ENCODE peak calls at places on chromosomes 1 and 21, in ten cellular contexts. K, M, T, L, W, E, B, F, P and Q are unnamed samples.

GRCh38 chr1:4394366-4394765 is 260.0 kb upstream of the AJAP1 start:
- DNase-seq in K (no peak), M (no peak), T (no peak), L (no peak), W (no peak), E (no peak), B (no peak), F (no peak), P (no peak), Q (no peak)

GRCh38 chr21:44199448-44199847 is 41.3 kb downstream of the ICOSLG start:
- DNase-seq in K (no peak), M (no peak), T (no peak), L (no peak), W (no peak), E (no peak), B (no peak), F (no peak), P (no peak), Q (no peak)

GRCh38 chr21:46431448-46431847 is 27.2 kb upstream of the DIP2A start:
- DNase-seq in K (no peak), M (no peak), T (no peak), L (no peak), W (no peak), E (no peak), B (no peak), F (no peak), P (no peak), Q (no peak)

GRCh38 chr1:14535619-14536355 is 62.7 kb upstream of the KAZN start:
- DNase-seq in K (no peak), M (no peak), T (no peak), L (no peak), W (no peak), E (no peak), B (no peak), F (no peak), P (no peak), Q (no peak)

GRCh38 chr1:180974236-180974635 is 48.4 kb downstream of the STX6 start:
- DNase-seq in K (no peak), M (no peak), T (no peak), L (no peak), W (no peak), E (no peak), B (no peak), F (no peak), P (no peak), Q (no peak)

GRCh38 chr1:180288894-180289293 is 58.8 kb downstream of the LHX4 start:
- DNase-seq in K (no peak), M (no peak), T (no peak), L (no peak), W (no peak), E (no peak), B (no peak), F (no peak), P (no peak), Q (no peak)

GRCh38 chr1:32321712-32322291 is 14.2 kb downstream of the MARCKSL1 start:
- DNase-seq in K (no peak), M (peak), T (no peak), L (no peak), W (peak), E (no peak), B (no peak), F (no peak), P (no peak), Q (no peak)

GRCh38 chr1:20699558-20699957 is 18.2 kb downstream of the KIF17 start:
- DNase-seq in K (no peak), M (no peak), T (no peak), L (no peak), W (no peak), E (no peak), B (no peak), F (no peak), P (no peak), Q (no peak)

GRCh38 chr21:39788383-39788782 is 43.4 kb downstream of the IGSF5 start:
- DNase-seq in K (no peak), M (peak), T (peak), L (peak), W (peak), E (no peak), B (peak), F (peak), P (peak), Q (no peak)
- TF ChIP-seq CTCF in K (no peak), M (peak), T (peak), L (peak), W (peak), E (no peak), B (peak), F (peak), P (peak), Q (no peak)

DNA sequence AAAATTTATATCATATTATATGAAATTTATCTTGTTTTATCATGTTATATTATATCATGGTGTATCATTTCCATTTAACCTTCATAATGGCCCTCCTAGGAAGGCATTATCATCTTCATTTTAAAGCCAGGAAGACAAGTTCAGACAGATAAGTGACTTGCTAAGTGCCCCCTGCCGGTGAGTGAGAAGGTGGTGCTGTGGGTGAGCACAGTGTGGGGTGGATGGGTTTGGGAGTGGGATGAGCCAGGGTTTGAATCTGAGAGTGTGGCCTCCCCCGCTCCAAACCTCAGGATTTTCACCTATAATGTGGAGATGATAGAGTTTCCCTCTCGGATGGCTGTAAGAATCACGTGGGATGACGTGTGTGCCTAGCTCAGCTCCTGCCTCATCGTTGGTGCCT is 108.7 kb upstream of the IGSF21 start:
- DNase-seq in K (no peak), M (no peak), T (no peak), L (no peak), W (peak), E (peak), B (peak), F (no peak), P (peak), Q (no peak)
- TF ChIP-seq CTCF in K (peak), M (no peak), T (peak), L (peak), W (no peak), E (peak), B (peak), F (peak), P (no peak), Q (no peak)

GRCh38 chr1:169797281-169797680 is 2.6 kb upstream of the METTL18 start:
- DNase-seq in K (no peak), M (no peak), T (no peak), L (no peak), W (no peak), E (no peak), B (no peak), F (no peak), P (no peak), Q (no peak)

GRCh38 chr1:169793730-169794129 is 977 bp downstream of the METTL18 start:
- DNase-seq in K (no peak), M (no peak), T (no peak), L (no peak), W (no peak), E (no peak), B (no peak), F (no peak), P (no peak), Q (no peak)

GRCh38 chr1:169795687-169796086 is 980 bp upstream of the METTL18 start:
- DNase-seq in K (no peak), M (no peak), T (no peak), L (no peak), W (peak), E (peak), B (no peak), F (no peak), P (no peak), Q (no peak)

GRCh38 chr1:169796411-169796810 is 1.7 kb upstream of the METTL18 start:
- DNase-seq in K (no peak), M (no peak), T (no peak), L (no peak), W (no peak), E (peak), B (no peak), F (no peak), P (no peak), Q (no peak)

DNA sequence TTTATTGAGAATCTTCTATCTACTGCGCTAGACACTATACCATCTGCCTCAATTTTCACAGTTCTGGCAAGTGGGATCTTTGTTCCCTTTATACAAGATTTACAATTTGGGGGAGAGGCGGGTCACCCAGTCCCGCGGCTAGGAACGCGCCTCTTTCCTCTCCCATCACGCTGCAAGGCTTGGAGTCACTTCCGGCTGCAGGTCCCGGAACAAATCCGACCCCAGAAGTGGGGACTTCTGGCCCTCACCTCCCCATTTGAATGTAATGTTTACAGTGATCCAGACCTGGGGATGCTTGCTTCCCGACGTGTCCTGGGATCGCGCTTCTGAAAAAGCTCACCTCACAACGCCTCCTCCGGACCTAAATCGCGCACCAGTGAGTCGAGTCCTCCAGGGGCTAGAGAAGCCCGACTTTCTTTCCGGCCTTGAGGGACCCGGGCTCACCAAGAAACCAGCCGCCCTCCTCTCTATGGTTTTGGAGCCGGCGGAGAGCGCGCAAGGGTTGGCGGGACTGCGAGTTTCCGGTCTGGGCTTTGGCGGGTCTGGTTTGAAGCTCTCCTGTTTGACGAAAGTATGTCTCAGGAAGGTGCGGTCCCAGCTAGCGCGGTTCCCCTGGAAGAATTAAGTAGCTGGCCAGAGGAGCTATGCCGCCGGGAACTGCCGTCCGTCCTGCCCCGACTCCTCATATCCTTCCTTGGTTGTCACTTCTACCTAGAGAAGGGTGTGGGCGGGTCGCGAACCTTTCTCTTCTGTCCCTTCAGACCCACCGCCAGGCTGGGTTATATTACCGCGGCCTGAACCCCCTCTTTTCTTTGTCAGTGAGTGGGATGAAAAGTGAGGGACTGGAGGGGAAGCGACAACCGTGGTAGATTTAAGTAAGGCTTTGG is at the start of gene METTL18:
- DNase-seq in K (peak), M (peak), T (peak), L (peak), W (peak), E (peak), B (peak), F (peak), P (peak), Q (peak)
- TF ChIP-seq CTCF in K (peak), M (no peak), T (peak), L (no peak), W (no peak), E (no peak), B (no peak), F (peak), P (no peak), Q (no peak)

DNA sequence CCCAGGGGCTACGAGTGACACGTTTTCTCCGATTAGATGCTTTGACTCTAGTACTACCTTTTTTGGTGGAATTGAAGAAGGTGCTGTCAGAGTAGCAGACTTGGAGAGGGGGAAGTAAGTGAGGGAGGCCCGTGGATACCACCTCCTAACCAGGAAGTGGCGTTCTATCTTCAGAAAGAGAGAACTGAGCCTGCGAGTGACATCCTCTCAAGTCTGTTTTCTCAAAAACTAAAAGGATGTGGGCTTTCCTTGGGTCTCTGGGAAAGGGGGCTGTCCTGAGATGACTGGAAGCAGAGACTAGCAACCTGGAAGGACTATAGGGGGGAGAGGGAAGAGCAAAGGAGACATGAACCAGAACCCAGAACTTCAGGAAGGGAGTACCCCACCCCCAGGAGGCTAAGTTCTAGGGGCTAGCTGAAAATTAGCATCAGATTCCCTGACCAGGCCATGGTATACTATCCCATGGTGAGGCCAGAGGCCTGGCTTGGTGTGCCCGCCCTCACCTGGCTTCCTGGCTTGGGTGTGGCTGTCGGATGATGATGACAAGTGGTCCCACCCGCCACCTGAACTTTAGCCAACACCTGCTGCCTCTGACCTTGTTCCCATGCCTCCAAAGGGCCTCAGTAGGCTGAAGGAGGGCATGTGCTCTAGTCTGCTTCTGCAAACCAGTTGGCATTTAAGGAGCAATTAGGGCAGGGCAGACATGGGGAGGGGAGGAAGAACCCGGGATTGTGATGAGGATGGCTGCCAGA is 49.1 kb downstream of the ATP2B4 start:
- DNase-seq in K (no peak), M (no peak), T (no peak), L (no peak), W (no peak), E (peak), B (no peak), F (no peak), P (no peak), Q (no peak)
- TF ChIP-seq CTCF in K (no peak), M (no peak), T (no peak), L (no peak), W (no peak), E (no peak), B (no peak), F (no peak), P (no peak), Q (no peak)

GRCh38 chr21:38831526-38832467 is 26.1 kb downstream of the ETS2 start:
- DNase-seq in K (peak), M (peak), T (peak), L (no peak), W (peak), E (peak), B (peak), F (no peak), P (no peak), Q (no peak)

GRCh38 chr21:38830667-38831525 is 25.2 kb downstream of the ETS2 start:
- DNase-seq in K (no peak), M (no peak), T (no peak), L (no peak), W (no peak), E (no peak), B (no peak), F (no peak), P (no peak), Q (no peak)

GRCh38 chr21:38834725-38835124 is 29.0 kb downstream of the ETS2 start:
- DNase-seq in K (no peak), M (no peak), T (no peak), L (no peak), W (no peak), E (no peak), B (no peak), F (no peak), P (no peak), Q (no peak)

GRCh38 chr21:38832664-38833063 is 26.9 kb downstream of the ETS2 start:
- DNase-seq in K (no peak), M (no peak), T (no peak), L (no peak), W (no peak), E (no peak), B (no peak), F (no peak), P (no peak), Q (no peak)

GRCh38 chr21:38833122-38833521 is 27.4 kb downstream of the ETS2 start:
- DNase-seq in K (no peak), M (no peak), T (no peak), L (no peak), W (no peak), E (no peak), B (no peak), F (no peak), P (no peak), Q (no peak)
- TF ChIP-seq CTCF in K (no peak), M (no peak), T (no peak), L (peak), W (peak), E (no peak), B (no peak), F (peak), P (no peak), Q (no peak)

GRCh38 chr1:58487002-58487401 is 59.5 kb downstream of the OMA1 start:
- DNase-seq in K (no peak), M (no peak), T (no peak), L (no peak), W (no peak), E (no peak), B (no peak), F (no peak), P (no peak), Q (no peak)
- TF ChIP-seq CTCF in K (no peak), M (no peak), T (no peak), L (no peak), W (no peak), E (no peak), B (no peak), F (no peak), P (no peak), Q (no peak)